ENCODE peak calls at places on chromosome 10, in nine cellular contexts. One of them, this sample, is unnamed.

GRCh38 chr10:124650820-124651401 is 93.3 kb downstream of the FAM53B start:
- DNase-seq in Peyer's patch: peak; percentile 83
- DNase-seq in suprapubic skin: no peak
- DNase-seq in tibial nerve: no peak
- DNase-seq in NB4: peak; percentile 60
- DNase-seq in HCT116: no peak
- DNase-seq in A549: no peak
- DNase-seq in heart left ventricle: no peak
- DNase-seq in H54: no peak
- DNase-seq in this sample: no peak

GRCh38 chr10:91206427-91206826 is 14.0 kb upstream of the PCGF5 start:
- DNase-seq in Peyer's patch: no peak
- DNase-seq in suprapubic skin: no peak
- DNase-seq in tibial nerve: no peak
- DNase-seq in NB4: peak; percentile 8
- DNase-seq in HCT116: no peak
- DNase-seq in A549: no peak
- DNase-seq in heart left ventricle: no peak
- DNase-seq in H54: no peak
- DNase-seq in this sample: no peak

GRCh38 chr10:30000802-30001571 is 58.4 kb downstream of the JCAD start:
- DNase-seq in Peyer's patch: no peak
- DNase-seq in suprapubic skin: no peak
- DNase-seq in tibial nerve: no peak
- DNase-seq in NB4: no peak
- DNase-seq in HCT116: no peak
- DNase-seq in A549: no peak
- DNase-seq in heart left ventricle: peak; percentile 66
- DNase-seq in H54: no peak
- DNase-seq in this sample: no peak

GRCh38 chr10:107232013-107232412 is 67.5 kb upstream of the SORCS1 start:
- DNase-seq in Peyer's patch: no peak
- DNase-seq in suprapubic skin: no peak
- DNase-seq in tibial nerve: no peak
- DNase-seq in NB4: peak; percentile 11
- DNase-seq in HCT116: no peak
- DNase-seq in A549: no peak
- DNase-seq in heart left ventricle: no peak
- DNase-seq in H54: no peak
- DNase-seq in this sample: no peak

GRCh38 chr10:130935051-130935450 is 376.5 kb downstream of the TCERG1L start:
- DNase-seq in Peyer's patch: no peak
- DNase-seq in suprapubic skin: no peak
- DNase-seq in tibial nerve: no peak
- DNase-seq in NB4: no peak
- DNase-seq in HCT116: no peak
- DNase-seq in A549: no peak
- DNase-seq in heart left ventricle: no peak
- DNase-seq in H54: no peak
- DNase-seq in this sample: no peak

GRCh38 chr10:103042908-103043307 is 124.8 kb downstream of the CNNM2 start:
- DNase-seq in Peyer's patch: no peak
- DNase-seq in suprapubic skin: no peak
- DNase-seq in tibial nerve: no peak
- DNase-seq in NB4: no peak
- DNase-seq in HCT116: no peak
- DNase-seq in A549: no peak
- DNase-seq in heart left ventricle: no peak
- DNase-seq in H54: no peak
- DNase-seq in this sample: no peak

GRCh38 chr10:99913831-99914235 is 95.9 kb downstream of the DNMBP start:
- DNase-seq in Peyer's patch: no peak
- DNase-seq in suprapubic skin: no peak
- DNase-seq in tibial nerve: no peak
- DNase-seq in NB4: no peak
- DNase-seq in HCT116: no peak
- DNase-seq in A549: no peak
- DNase-seq in heart left ventricle: no peak
- DNase-seq in H54: no peak
- DNase-seq in this sample: peak; percentile 63

GRCh38 chr10:72175166-72175565 is 40.6 kb upstream of the ANAPC16 start:
- DNase-seq in Peyer's patch: no peak
- DNase-seq in suprapubic skin: no peak
- DNase-seq in tibial nerve: no peak
- DNase-seq in NB4: no peak
- DNase-seq in HCT116: no peak
- DNase-seq in A549: no peak
- DNase-seq in heart left ventricle: no peak
- DNase-seq in H54: no peak
- DNase-seq in this sample: no peak

GRCh38 chr10:22666287-22667092 is 47.9 kb downstream of the PIP4K2A start:
- DNase-seq in Peyer's patch: peak; percentile 84
- DNase-seq in suprapubic skin: no peak
- DNase-seq in tibial nerve: no peak
- DNase-seq in NB4: peak; percentile 46
- DNase-seq in HCT116: no peak
- DNase-seq in A549: no peak
- DNase-seq in heart left ventricle: no peak
- DNase-seq in H54: no peak
- DNase-seq in this sample: peak; percentile 58

GRCh38 chr10:4656576-4657194 is 169.3 kb upstream of the AKR1E2 start:
- DNase-seq in Peyer's patch: peak; percentile 74
- DNase-seq in suprapubic skin: no peak
- DNase-seq in tibial nerve: peak; percentile 28
- DNase-seq in NB4: peak; percentile 54
- DNase-seq in HCT116: peak; percentile 58
- DNase-seq in A549: peak; percentile 34
- DNase-seq in heart left ventricle: peak; percentile 64
- DNase-seq in H54: no peak
- DNase-seq in this sample: peak; percentile 55

GRCh38 chr10:92851003-92851402 is 2.7 kb downstream of the EXOC6 start:
- DNase-seq in Peyer's patch: no peak
- DNase-seq in suprapubic skin: no peak
- DNase-seq in tibial nerve: no peak
- DNase-seq in NB4: no peak
- DNase-seq in HCT116: no peak
- DNase-seq in A549: no peak
- DNase-seq in heart left ventricle: no peak
- DNase-seq in H54: no peak
- DNase-seq in this sample: no peak
- TF ChIP-seq POLR2A in Peyer's patch: no peak
- TF ChIP-seq POLR2A in suprapubic skin: no peak
- TF ChIP-seq POLR2A in tibial nerve: no peak
- TF ChIP-seq POLR2A in NB4: no peak
- TF ChIP-seq POLR2A in HCT116: no peak
- TF ChIP-seq POLR2A in A549: no peak
- TF ChIP-seq POLR2A in heart left ventricle: no peak
- TF ChIP-seq POLR2A in H54: no peak
- TF ChIP-seq POLR2A in this sample: no peak

DNA sequence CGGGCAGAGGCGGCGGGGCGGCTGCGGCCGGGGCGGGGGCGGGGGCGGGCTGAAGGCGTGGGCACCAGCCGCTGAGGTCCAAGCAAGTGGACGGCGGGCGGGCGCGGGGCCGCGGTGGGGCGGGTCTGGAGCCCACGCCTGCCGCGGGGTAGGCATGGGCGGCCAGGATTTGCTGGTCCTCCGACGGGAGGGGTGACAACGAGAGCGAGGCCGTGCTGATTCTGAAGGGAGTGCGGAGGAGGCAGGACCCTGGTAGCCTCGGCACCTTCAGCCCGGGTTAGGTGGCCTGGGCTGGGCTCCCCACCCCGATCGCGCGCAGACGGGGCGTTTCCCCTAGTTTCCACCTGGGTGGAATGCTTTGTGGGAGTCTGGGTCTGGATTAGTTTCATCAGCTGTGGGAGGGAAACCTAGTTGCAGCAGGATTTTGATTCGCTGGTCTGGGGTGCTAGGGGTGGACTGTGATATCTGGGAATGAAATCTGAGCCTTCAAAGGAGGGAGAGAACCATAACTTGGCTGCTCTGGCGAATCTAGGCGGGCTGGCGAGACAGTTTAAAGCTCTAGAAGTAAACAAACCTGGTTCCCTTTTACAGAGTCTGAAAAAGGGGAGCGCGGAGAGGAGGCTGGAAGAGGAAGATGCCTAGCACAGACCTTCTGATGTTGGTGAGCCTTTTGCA is 609 bp downstream of the SGPL1 start:
- DNase-seq in Peyer's patch: peak; percentile 75
- DNase-seq in suprapubic skin: peak; percentile 83
- DNase-seq in tibial nerve: peak; percentile 35
- DNase-seq in NB4: peak; percentile 65
- DNase-seq in HCT116: peak; percentile 77
- DNase-seq in A549: peak; percentile 91
- DNase-seq in heart left ventricle: peak; percentile 66
- DNase-seq in H54: peak; percentile 95
- DNase-seq in this sample: peak; percentile 68
- TF ChIP-seq POLR2A in Peyer's patch: no peak
- TF ChIP-seq POLR2A in suprapubic skin: no peak
- TF ChIP-seq POLR2A in tibial nerve: peak; percentile 34
- TF ChIP-seq POLR2A in NB4: no peak
- TF ChIP-seq POLR2A in HCT116: peak; percentile 45
- TF ChIP-seq POLR2A in A549: peak; percentile 42
- TF ChIP-seq POLR2A in heart left ventricle: no peak
- TF ChIP-seq POLR2A in H54: peak; percentile 58
- TF ChIP-seq POLR2A in this sample: no peak

GRCh38 chr10:97321032-97321806 is 2.1 kb downstream of the FRAT1 start:
- DNase-seq in Peyer's patch: peak; percentile 62
- DNase-seq in suprapubic skin: no peak
- DNase-seq in tibial nerve: no peak
- DNase-seq in NB4: peak; percentile 62
- DNase-seq in HCT116: no peak
- DNase-seq in A549: no peak
- DNase-seq in heart left ventricle: peak; percentile 32
- DNase-seq in H54: no peak
- DNase-seq in this sample: no peak

GRCh38 chr10:97320480-97321031 is 1.5 kb downstream of the FRAT1 start:
- DNase-seq in Peyer's patch: peak; percentile 56
- DNase-seq in suprapubic skin: no peak
- DNase-seq in tibial nerve: no peak
- DNase-seq in NB4: no peak
- DNase-seq in HCT116: no peak
- DNase-seq in A549: no peak
- DNase-seq in heart left ventricle: peak; percentile 24
- DNase-seq in H54: no peak
- DNase-seq in this sample: peak; percentile 29

GRCh38 chr10:97321807-97322195 is 2.7 kb downstream of the FRAT1 start:
- DNase-seq in Peyer's patch: no peak
- DNase-seq in suprapubic skin: no peak
- DNase-seq in tibial nerve: no peak
- DNase-seq in NB4: no peak
- DNase-seq in HCT116: no peak
- DNase-seq in A549: no peak
- DNase-seq in heart left ventricle: no peak
- DNase-seq in H54: no peak
- DNase-seq in this sample: no peak

GRCh38 chr10:97319671-97320479 is 804 bp downstream of the FRAT1 start:
- DNase-seq in Peyer's patch: peak; percentile 88
- DNase-seq in suprapubic skin: no peak
- DNase-seq in tibial nerve: no peak
- DNase-seq in NB4: peak; percentile 91
- DNase-seq in HCT116: no peak
- DNase-seq in A549: no peak
- DNase-seq in heart left ventricle: peak; percentile 51
- DNase-seq in H54: no peak
- DNase-seq in this sample: peak; percentile 70

DNA sequence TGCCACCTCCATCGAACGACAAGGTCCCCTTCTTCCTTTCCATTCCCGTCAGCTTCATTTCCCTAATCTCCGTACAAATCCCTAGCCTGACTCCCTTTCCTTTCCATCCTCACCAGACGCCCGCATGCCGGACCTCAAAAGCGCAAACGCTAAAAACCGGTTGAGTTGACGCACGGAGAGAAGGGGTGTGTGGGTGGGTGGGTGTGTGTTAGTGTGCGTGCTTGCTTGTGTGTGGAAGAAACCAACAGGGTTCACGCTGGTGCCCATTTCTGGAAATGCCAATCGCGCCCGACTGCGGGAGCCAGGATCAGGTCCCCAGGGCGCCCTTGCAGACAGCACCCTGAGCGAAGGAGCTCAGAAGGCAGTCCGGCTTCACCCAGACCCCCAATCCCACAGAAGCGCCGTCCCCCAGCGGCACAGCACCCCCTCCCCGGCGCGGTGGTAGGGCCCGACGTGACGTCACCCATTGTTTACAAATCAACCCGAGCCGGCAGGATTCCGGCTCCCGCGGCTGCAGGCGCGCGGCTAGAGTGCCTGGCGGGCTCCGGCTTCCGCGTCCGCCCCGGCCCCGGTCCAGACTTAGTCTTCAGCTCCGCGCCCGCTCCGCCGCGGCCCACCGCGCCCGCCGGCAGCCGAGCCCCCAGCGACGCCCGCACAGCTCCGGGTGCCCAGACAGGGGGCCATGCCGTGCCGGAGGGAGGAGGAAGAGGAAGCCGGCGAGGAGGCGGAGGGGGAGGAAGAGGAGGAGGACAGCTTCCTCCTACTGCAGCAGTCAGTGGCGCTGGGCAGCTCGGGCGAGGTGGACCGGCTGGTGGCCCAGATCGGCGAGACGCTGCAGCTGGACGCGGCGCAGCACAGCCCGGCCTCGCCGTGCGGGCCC is at the start of gene FRAT1:
- DNase-seq in Peyer's patch: peak; percentile 96
- DNase-seq in suprapubic skin: peak; percentile 96
- DNase-seq in tibial nerve: peak; percentile 78
- DNase-seq in NB4: peak; percentile 92
- DNase-seq in HCT116: peak; percentile 84
- DNase-seq in A549: peak; percentile 82
- DNase-seq in heart left ventricle: peak; percentile 92
- DNase-seq in H54: peak; percentile 88
- DNase-seq in this sample: peak; percentile 94
- TF ChIP-seq POLR2A in Peyer's patch: peak; percentile 86
- TF ChIP-seq POLR2A in suprapubic skin: peak; percentile 14
- TF ChIP-seq POLR2A in tibial nerve: peak; percentile 82
- TF ChIP-seq POLR2A in NB4: peak; percentile 59
- TF ChIP-seq POLR2A in HCT116: peak; percentile 52
- TF ChIP-seq POLR2A in A549: peak; percentile 36
- TF ChIP-seq POLR2A in heart left ventricle: no peak
- TF ChIP-seq POLR2A in H54: peak; percentile 63
- TF ChIP-seq POLR2A in this sample: no peak

DNA sequence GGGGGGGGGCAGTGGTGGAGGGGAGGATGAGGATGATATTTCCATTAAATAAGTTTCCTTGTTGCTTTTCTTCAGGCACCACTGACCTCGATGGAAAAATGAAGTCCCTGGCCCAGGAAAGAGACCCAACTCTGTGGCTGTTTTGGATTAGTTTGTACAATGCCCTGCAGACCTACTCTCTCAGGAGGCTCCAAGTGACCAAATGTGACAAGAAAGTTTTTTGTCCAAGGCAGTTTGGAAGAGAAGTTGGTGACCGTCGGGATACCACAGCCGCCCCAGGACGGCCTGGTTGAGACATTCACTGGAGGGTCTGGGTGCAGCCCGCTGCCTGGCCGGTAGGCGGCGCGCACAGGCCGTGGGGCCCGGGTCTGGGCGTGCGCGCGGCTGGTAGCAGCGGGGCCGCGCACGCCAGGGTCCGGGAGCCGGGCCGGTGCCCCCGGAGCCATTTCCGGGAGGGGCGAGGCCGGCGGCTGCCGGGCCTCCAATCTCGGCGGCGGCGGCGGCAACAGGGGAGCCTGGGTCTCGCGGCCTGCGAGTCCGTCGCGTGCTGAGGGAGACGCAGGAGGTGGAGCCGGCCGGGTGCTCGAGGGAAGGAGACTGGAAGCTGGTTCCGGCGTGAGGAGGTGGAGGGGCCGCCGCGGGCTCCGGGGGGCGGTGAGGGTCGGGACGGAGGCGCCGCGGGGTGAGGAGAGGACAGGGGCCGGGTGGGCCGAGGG is at the start of gene SGPL1:
- DNase-seq in Peyer's patch: peak; percentile 95
- DNase-seq in suprapubic skin: peak; percentile 85
- DNase-seq in tibial nerve: peak; percentile 79
- DNase-seq in NB4: peak; percentile 87
- DNase-seq in HCT116: peak; percentile 55
- DNase-seq in A549: peak; percentile 93
- DNase-seq in heart left ventricle: peak; percentile 88
- DNase-seq in H54: peak; percentile 97
- DNase-seq in this sample: peak; percentile 92
- TF ChIP-seq POLR2A in Peyer's patch: peak; percentile 66
- TF ChIP-seq POLR2A in suprapubic skin: peak; percentile 41
- TF ChIP-seq POLR2A in tibial nerve: peak; percentile 62
- TF ChIP-seq POLR2A in NB4: peak; percentile 60
- TF ChIP-seq POLR2A in HCT116: peak; percentile 27
- TF ChIP-seq POLR2A in A549: peak; percentile 66
- TF ChIP-seq POLR2A in heart left ventricle: no peak
- TF ChIP-seq POLR2A in H54: peak; percentile 65
- TF ChIP-seq POLR2A in this sample: no peak